ENCODE peak calls at places on chromosomes 11 and 22, in eight cellular contexts. G, D, H, X, Y, E, B and I are unnamed samples.

GRCh38 chr11:123231263-123231662 is 36.2 kb upstream of the CLMP start:
- DNase-seq in G (no peak), D (no peak), H (no peak), X (no peak), Y (peak), E (no peak), B (no peak), I (no peak)

GRCh38 chr11:93817426-93818348 is 32.7 kb downstream of the VSTM5 start:
- DNase-seq in G (no peak), D (no peak), H (no peak), X (no peak), Y (no peak), E (no peak), B (no peak), I (no peak)

GRCh38 chr22:46079861-46080821 is 70.2 kb upstream of the PPARA start:
- DNase-seq in G (no peak), D (peak), H (peak), X (peak), Y (peak), E (no peak), B (no peak), I (peak)

GRCh38 chr22:28955817-28956216 is 72.4 kb downstream of the ZNRF3 start:
- DNase-seq in G (peak), D (no peak), H (no peak), X (no peak), Y (no peak), E (peak), B (no peak), I (no peak)

GRCh38 chr22:41910599-41911291 is 4.1 kb downstream of the SHISA8 start:
- DNase-seq in G (peak), D (peak), H (peak), X (no peak), Y (no peak), E (no peak), B (no peak), I (no peak)

GRCh38 chr11:38593649-38594048 is 1995.6 kb upstream of the RAG2 start:
- DNase-seq in G (no peak), D (no peak), H (no peak), X (no peak), Y (no peak), E (no peak), B (no peak), I (peak)

GRCh38 chr11:117905524-117905923 is 23.7 kb downstream of the TMPRSS13 start:
- DNase-seq in G (no peak), D (no peak), H (no peak), X (no peak), Y (no peak), E (no peak), B (no peak), I (no peak)

GRCh38 chr11:118061401-118062125 is 15.3 kb upstream of the TMPRSS4 start:
- DNase-seq in G (no peak), D (no peak), H (peak), X (no peak), Y (no peak), E (no peak), B (no peak), I (no peak)

GRCh38 chr11:89235976-89236375 is 58.3 kb downstream of the TYR start:
- DNase-seq in G (no peak), D (no peak), H (no peak), X (no peak), Y (no peak), E (no peak), B (no peak), I (no peak)

GRCh38 chr11:45593992-45594391 is 71.4 kb downstream of the CHST1 start:
- DNase-seq in G (no peak), D (no peak), H (no peak), X (no peak), Y (no peak), E (peak), B (no peak), I (no peak)

GRCh38 chr11:4704054-4704789 is at the start of gene MMP26:
- DNase-seq in G (no peak), D (no peak), H (no peak), X (no peak), Y (no peak), E (peak), B (no peak), I (no peak)

GRCh38 chr11:7579226-7579825 is 65.5 kb downstream of the PPFIBP2 start:
- DNase-seq in G (no peak), D (no peak), H (no peak), X (peak), Y (peak), E (peak), B (no peak), I (peak)

GRCh38 chr11:48104562-48104924 is 112.1 kb upstream of the OR4B1 start:
- DNase-seq in G (no peak), D (no peak), H (no peak), X (peak), Y (no peak), E (no peak), B (no peak), I (no peak)

GRCh38 chr22:19870153-19871022 is 15.7 kb upstream of the GNB1L start:
- DNase-seq in G (no peak), D (peak), H (peak), X (no peak), Y (no peak), E (no peak), B (no peak), I (no peak)

GRCh38 chr11:117538731-117539130 is 211.1 kb downstream of the CEP164 start:
- DNase-seq in G (no peak), D (no peak), H (no peak), X (no peak), Y (peak), E (no peak), B (no peak), I (no peak)

GRCh38 chr22:19336133-19337075 is 44.9 kb upstream of the CLTCL1 start:
- DNase-seq in G (no peak), D (no peak), H (no peak), X (no peak), Y (no peak), E (no peak), B (no peak), I (no peak)

GRCh38 chr11:18408558-18409242 is 3.4 kb upstream of the LDHC start:
- DNase-seq in G (no peak), D (no peak), H (no peak), X (no peak), Y (no peak), E (peak), B (no peak), I (no peak)

GRCh38 chr11:78926633-78927347 is 352.1 kb upstream of the NARS2 start:
- DNase-seq in G (no peak), D (no peak), H (no peak), X (no peak), Y (peak), E (no peak), B (no peak), I (no peak)

GRCh38 chr22:42714768-42715430 is 5.8 kb downstream of the A4GALT start:
- DNase-seq in G (no peak), D (no peak), H (no peak), X (no peak), Y (no peak), E (no peak), B (no peak), I (no peak)

DNA sequence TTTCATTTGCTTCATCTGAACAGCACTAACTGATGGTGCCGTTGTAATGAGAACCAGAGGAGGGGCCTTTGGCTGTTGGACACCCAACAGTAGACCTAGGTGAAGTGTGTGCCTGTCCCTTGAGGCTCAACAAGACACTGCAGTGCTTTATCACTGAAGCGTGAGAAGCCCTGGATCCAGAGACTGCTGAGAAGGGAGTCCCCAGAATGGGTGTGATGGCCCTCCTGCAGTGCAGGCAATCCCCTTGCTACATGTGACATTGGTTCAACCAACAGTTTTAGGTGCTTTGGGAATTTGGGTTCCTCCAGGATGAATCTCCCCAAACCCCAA is 125.6 kb downstream of the BRD1 start:
- DNase-seq in G (no peak), D (no peak), H (no peak), X (no peak), Y (no peak), E (no peak), B (no peak), I (no peak)
- TF ChIP-seq CTCF in G (no peak), D (no peak), H (no peak), X (no peak), Y (no peak), E (no peak), B (no peak), I (no peak)

DNA sequence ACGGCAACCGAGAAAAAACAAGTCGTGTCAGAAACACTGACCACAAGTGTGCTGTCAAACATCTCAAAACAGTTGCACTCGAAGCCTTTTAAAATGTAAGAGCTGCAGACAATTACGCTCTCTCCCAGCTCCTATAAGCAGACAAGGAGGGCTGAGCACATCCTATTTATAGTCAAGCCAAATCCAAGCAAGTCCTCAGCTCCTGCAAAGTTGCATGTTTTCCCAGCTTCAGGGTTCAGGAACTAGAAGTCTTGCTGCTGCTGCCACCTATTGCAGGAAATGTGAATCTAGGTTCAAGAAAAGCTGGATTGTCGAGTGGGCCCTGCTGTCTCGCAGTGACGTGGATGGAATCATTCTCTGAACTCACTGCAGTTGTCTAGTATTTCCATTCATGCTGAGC is 15.5 kb downstream of the EFCAB6 start:
- DNase-seq in G (no peak), D (no peak), H (no peak), X (no peak), Y (peak), E (no peak), B (no peak), I (peak)
- TF ChIP-seq CTCF in G (peak), D (no peak), H (peak), X (peak), Y (peak), E (no peak), B (peak), I (peak)

GRCh38 chr11:92152245-92152644 is 72.4 kb upstream of the FAT3 start:
- DNase-seq in G (no peak), D (no peak), H (no peak), X (no peak), Y (no peak), E (no peak), B (no peak), I (no peak)
- TF ChIP-seq CTCF in G (no peak), D (no peak), H (no peak), X (no peak), Y (peak), E (no peak), B (no peak), I (no peak)

DNA sequence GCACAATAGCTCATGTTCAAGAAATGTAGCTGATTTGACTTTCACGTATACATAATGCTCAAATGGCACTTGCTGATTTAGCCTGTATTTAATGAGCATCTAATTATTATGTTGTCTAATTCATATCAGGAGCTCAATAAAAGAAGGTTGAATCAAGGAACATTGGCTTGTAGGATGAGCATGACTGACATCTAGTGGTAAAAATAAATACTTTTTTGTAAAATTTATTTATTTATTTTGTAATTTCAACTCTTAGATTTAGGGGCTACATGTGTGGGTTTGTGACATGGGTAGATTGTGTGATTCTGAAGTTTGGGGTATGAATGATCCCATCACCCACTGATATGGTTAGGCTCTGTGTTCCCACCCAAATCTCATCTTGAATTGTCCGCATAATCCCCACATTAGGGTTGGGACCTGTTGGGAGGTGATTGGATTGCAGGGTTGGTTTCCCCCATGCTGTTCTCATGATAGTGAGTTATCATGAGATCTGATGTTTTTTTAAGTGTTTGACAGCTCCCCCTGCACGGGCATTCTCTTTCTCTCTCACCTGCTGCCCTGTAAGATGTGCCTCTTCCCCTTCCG is 1.7 kb upstream of the OR52E5 start:
- DNase-seq in G (peak), D (no peak), H (no peak), X (no peak), Y (no peak), E (peak), B (no peak), I (no peak)
- TF ChIP-seq CTCF in G (peak), D (no peak), H (peak), X (peak), Y (peak), E (peak), B (peak), I (peak)

GRCh38 chr11:92101845-92102244 is 122.8 kb upstream of the FAT3 start:
- DNase-seq in G (no peak), D (no peak), H (no peak), X (no peak), Y (no peak), E (no peak), B (no peak), I (no peak)

GRCh38 chr11:92099183-92099582 is 125.4 kb upstream of the FAT3 start:
- DNase-seq in G (no peak), D (no peak), H (no peak), X (no peak), Y (no peak), E (no peak), B (no peak), I (no peak)

GRCh38 chr11:92098172-92098571 is 126.4 kb upstream of the FAT3 start:
- DNase-seq in G (no peak), D (no peak), H (no peak), X (no peak), Y (no peak), E (no peak), B (no peak), I (no peak)
- TF ChIP-seq CTCF in G (no peak), D (no peak), H (no peak), X (no peak), Y (no peak), E (no peak), B (no peak), I (no peak)

DNA sequence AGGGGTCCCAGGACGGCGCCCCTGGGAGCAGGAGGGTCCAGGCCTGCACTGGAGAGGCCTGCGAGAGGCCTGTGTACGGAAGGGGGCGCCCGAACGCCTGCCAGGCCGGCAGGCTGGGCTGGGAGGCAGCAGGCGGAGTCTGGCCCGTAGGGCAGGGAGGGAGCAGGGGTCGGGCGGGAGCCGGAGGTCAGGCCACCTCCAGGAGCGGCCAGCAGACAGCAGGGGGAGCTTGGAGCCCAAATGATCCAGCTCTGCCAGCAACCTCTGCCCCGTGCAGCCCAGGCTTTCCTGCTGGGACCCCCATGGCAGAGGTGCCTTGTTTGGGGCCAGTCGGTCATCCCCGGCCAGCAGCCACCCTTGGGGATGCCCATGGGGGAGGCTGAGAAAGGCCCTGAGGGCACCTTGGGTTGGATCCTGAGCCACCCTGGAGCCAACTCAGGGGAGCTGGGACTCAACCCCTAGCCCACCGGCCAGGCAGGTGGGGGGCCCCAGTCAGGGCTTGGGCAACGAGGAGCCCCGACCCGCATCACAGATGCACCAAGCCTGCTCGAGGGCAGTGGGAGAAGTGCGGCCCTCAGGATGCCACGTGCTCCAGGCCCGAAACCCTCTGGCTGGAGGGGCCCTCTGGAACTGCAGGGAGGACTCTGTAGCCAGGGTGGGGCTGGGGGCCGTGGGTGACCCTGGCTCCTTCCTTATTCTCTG is 9.6 kb upstream of the SYT8 start:
- DNase-seq in G (peak), D (no peak), H (peak), X (no peak), Y (no peak), E (peak), B (no peak), I (no peak)
- TF ChIP-seq CTCF in G (peak), D (no peak), H (no peak), X (peak), Y (peak), E (peak), B (peak), I (no peak)